ENCODE peak calls at places on chromosomes 16 and 17, in four cellular contexts. J is ovary, T is AG04450, S is Peyer's patch. K is an unnamed sample.

GRCh38 chr16:88759245-88759975 is 25.6 kb downstream of the PIEZO1 start:
- DNase-seq in J (peak; percentile 85), T (no peak), S (no peak), K (no peak)

GRCh38 chr16:84360170-84360569 is 8.2 kb upstream of the ATP2C2 start:
- DNase-seq in J (no peak), T (no peak), S (peak; percentile 10), K (no peak)

GRCh38 chr17:920190-920589 is 59.4 kb downstream of the NXN start:
- DNase-seq in J (no peak), T (no peak), S (no peak), K (no peak)

GRCh38 chr17:48576479-48577309 is 1.5 kb downstream of the HOXB4 start:
- DNase-seq in J (no peak), T (no peak), S (peak; percentile 60), K (no peak)

GRCh38 chr17:68759343-68760140 is 158.4 kb upstream of the FAM20A start:
- DNase-seq in J (peak; percentile 90), T (peak; percentile 86), S (peak; percentile 76), K (peak; percentile 92)

GRCh38 chr17:50468120-50469004 is at the start of gene CHAD:
- DNase-seq in J (peak; percentile 66), T (no peak), S (no peak), K (no peak)

GRCh38 chr17:36920032-36921000 is 17.0 kb upstream of the LHX1 start:
- DNase-seq in J (no peak), T (no peak), S (no peak), K (no peak)

GRCh38 chr17:80146121-80147034 is 550 bp downstream of the EIF4A3 start:
- DNase-seq in J (peak; percentile 72), T (no peak), S (peak; percentile 67), K (no peak)

GRCh38 chr16:75294773-75295172 is 43.3 kb upstream of the BCAR1 start:
- DNase-seq in J (no peak), T (no peak), S (no peak), K (no peak)

GRCh38 chr17:18006495-18007239 is 32.3 kb downstream of the ATPAF2 start:
- DNase-seq in J (no peak), T (no peak), S (no peak), K (no peak)

GRCh38 chr17:18005496-18005895 is 32.8 kb downstream of the DRC3 start:
- DNase-seq in J (no peak), T (no peak), S (no peak), K (no peak)

GRCh38 chr17:18004345-18004744 is 31.7 kb downstream of the DRC3 start:
- DNase-seq in J (no peak), T (no peak), S (no peak), K (no peak)

GRCh38 chr17:18002171-18002570 is 29.5 kb downstream of the DRC3 start:
- DNase-seq in J (no peak), T (no peak), S (no peak), K (no peak)

GRCh38 chr17:18004901-18005305 is 32.2 kb downstream of the DRC3 start:
- DNase-seq in J (no peak), T (no peak), S (no peak), K (no peak)
- TF ChIP-seq CTCF in J (no peak), T (peak; percentile 53), S (no peak), K (no peak)

GRCh38 chr17:44007346-44008204 is 3.2 kb downstream of the NAGS start:
- DNase-seq in J (no peak), T (no peak), S (peak; percentile 58), K (no peak)

GRCh38 chr17:44005865-44006580 is 1.6 kb downstream of the NAGS start:
- DNase-seq in J (peak; percentile 48), T (no peak), S (peak; percentile 83), K (no peak)

GRCh38 chr17:44010966-44011647 is 3.7 kb downstream of the TMEM101 start:
- DNase-seq in J (no peak), T (peak; percentile 60), S (no peak), K (no peak)

GRCh38 chr17:44006581-44007345 is 2.3 kb downstream of the NAGS start:
- DNase-seq in J (peak; percentile 97), T (peak; percentile 87), S (peak; percentile 100), K (peak; percentile 97)

DNA sequence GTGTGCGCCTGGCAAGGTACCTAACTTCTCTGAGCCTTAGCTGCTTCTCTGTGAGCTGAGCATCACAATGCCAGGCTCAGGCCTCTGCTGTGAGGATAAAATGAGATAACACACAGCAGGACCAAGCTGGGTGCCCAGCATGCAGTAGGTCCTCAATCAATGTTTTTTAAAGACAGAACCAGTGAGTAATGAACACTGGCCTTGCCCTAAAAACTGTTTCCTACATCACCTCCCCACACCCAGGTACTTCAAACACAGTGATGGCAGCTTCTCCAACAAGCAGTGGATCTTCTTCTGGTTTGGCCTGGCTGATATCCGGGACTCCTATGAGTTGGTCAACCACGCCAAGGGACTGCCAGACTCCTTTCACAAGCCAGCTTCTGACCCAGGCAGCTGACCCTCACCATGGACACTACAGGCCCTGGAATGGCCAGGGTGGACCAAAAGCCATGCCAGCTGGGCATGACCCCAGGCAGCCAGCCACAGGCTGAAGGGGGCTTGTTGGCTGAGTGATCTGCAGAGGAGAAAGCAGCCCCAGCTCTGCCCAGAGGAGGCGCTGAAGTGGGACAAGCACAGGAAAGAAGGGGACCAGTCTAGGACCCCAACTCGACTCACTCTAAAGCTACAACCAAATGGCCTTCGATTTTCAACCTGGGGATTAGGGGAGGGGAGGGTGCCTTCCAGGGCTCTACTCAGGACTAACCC is 3.9 kb downstream of the NAGS start:
- DNase-seq in J (no peak), T (no peak), S (no peak), K (no peak)
- H3K27ac ChIP-seq in J (no peak overlapping the region), T (no peak overlapping the region), S (no peak overlapping the region), K (no peak overlapping the region)

DNA sequence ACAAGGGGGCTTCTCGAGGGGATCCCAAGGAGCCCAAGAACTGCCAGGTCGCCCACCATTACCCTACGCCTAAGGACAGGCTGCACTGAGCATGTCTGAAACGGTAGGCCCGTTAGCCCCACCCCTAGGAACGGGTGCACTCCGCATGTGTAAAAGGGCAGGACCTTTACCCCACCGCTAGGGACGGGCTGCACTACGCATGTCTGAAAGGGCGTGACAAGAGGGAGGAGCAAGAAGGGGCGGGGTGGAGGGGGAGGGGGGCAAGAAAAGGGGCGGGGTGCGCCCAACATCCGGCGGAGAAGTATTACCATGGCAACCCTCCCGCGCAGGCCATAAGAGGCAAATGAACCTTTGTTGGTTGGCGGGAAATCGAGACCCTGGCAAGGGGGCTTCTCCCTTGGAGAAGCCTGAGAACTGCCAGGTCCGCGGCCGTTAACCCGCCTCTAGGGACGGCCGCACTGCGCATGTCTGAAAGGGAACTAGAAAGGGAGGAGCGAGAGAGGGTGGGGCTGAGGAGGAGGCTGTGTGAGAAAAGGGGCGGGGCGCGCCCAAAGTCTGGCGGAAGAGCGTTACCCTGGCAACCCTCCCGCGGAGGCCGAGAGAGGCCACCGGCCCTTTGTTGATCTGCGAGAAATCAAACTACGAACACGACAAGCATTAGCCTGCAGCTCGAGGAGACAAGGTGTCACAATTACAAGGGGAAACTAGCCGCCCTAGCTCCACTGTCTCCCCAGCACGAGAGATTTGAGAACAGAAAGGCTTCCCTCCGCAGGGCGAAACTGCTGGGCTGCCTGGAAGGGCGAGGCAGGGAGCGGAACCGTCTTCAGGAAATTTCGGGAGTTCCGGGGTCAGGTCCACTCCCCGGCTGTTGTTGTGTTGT is 2046.8 kb downstream of the TP53TG3F start:
- DNase-seq in J (no peak), T (no peak), S (no peak), K (no peak)
- H3K9me3 ChIP-seq in J (no peaks in the 10 kb centered on the region), T (peaks cover 34% of the 10 kb centered on the region), S (peaks cover 9% of the 10 kb centered on the region), K (peaks cover 6% of the 10 kb centered on the region)

DNA sequence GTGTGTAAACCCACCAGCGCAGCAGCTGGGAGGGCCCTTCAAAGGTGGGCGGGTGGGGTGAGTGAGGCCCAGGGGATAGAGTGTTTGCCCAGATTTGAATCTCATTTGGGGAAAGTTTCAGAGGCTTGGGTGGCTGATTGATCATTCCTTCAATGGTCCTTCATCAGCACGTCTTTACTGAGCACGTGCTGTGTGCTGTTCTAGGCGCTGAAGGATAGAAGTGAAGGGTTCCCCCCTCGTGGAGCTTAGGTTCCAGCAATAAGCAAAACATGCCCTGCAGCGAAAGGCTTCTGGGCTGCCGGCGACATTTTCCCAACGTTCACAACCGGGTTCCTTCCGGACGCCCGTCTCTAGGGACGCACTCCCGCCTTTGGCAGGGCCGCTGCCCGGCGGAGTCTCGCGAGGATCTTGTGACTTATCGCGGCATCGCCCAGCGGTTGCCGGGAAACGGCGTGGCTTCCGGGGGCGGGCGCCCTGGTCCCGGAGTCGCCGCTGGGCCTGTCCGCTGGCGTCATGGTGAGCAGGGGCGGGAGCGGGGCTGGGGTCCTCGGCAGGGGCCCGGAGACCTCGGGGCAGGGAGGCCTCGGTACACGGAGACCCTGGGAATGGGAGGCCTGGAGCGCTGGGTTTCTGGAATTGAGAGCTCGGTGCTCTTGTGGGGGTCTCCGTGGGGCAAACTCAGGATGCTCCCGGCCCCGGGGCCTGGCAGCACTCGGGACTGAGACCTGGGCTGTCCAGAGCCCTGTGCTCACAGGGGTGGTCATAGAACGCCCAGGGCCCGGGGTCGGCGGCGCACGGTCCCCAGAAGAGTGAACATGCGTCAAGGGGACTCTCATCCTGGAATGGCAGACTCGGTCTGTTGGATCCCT is 3.2 kb upstream of the DBNDD1 start:
- DNase-seq in J (peak; percentile 95), T (peak; percentile 55), S (peak; percentile 94), K (peak; percentile 83)
- TF ChIP-seq CTCF in J (no peak), T (no peak), S (no peak), K (no peak)

DNA sequence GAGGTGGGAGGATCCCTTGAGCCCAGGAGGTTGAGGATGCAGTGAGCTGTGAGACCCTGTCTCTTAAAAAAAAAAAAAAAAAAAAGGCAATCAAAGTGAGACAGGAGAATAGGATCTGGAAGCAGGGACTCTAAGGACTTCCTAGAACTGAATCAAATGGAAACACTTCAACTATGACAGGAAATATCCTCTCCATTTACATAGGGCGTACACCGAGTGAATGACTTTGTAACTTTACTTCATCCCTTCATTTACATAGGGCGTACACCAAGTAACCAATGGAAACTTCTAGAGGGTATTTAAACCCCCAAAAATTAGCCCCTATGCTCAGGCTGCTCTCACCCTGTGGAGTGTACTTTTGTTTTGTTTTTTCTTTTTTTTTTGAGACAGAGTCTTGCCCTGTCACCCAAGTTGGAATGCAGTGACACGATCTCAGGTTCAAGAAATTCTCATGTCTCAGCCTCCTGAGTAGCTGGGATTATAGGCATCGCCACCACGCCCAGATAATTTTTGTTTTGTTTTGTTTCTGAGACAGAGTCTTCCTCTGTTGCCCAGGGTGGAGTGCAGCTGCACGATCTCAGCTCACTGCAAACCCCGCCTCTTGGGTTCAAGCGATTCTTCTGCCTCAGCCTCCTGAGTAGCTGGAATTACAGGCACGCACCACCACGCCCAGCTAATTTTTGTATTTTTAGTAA is 9.5 kb upstream of the PRPSAP1 start:
- DNase-seq in J (no peak), T (no peak), S (no peak), K (no peak)
- H3K27ac ChIP-seq in J (no peak overlapping the region), T (no peak overlapping the region), S (no peak overlapping the region), K (no peak overlapping the region)

GRCh38 chr16:847151-847550 is 46.6 kb upstream of the GNG13 start:
- DNase-seq in J (no peak), T (no peak), S (no peak), K (no peak)

GRCh38 chr16:848510-849253 is 48.1 kb upstream of the GNG13 start:
- DNase-seq in J (no peak), T (no peak), S (no peak), K (no peak)

GRCh38 chr16:845349-845740 is 44.8 kb upstream of the GNG13 start:
- DNase-seq in J (no peak), T (no peak), S (no peak), K (no peak)

GRCh38 chr16:850668-851067 is 50.1 kb upstream of the GNG13 start:
- DNase-seq in J (no peak), T (no peak), S (no peak), K (no peak)

GRCh38 chr16:847681-848445 is 47.3 kb upstream of the GNG13 start:
- DNase-seq in J (no peak), T (no peak), S (no peak), K (no peak)
- H3K9me3 ChIP-seq in J (no peaks in the 10 kb centered on the region), T (peaks cover 92% of the 10 kb centered on the region), S (no peaks in the 10 kb centered on the region), K (no peaks in the 10 kb centered on the region)